ENCODE peak calls at places on chromosomes 4 and X, in ten cellular contexts. T is CD4-positive, alpha-beta T cell; P is aorta; R is stimulated activated CD8-positive, alpha-beta memory T cell treated with anti-CD3 and anti-CD28 coated beads, Interleukin-7, amount 100 ng/mL, for 24 hours; Y is AG04449; V is ELR; D is upper lobe of right lung; Z is HFF-Myc; H is activated CD4-positive, alpha-beta T cell treated with anti-CD3 and anti-CD28 coated beads, Interleukin-2, amount 10 ng/mL, durations not matched to agents 7 days and 5 days; W is cardiac fibroblast. C is an unnamed sample.

GRCh38 chr4:91957963-91958362 is 345.8 kb upstream of the GRID2 start:
- DNase-seq in P (no peak), Y (no peak), W (no peak), R (no peak), H (no peak), D (no peak), T (no peak), Z (no peak), V (no peak), C (no peak)

GRCh38 chrX:118507766-118508165 is 12.2 kb downstream of the DOCK11 start:
- DNase-seq in P (no peak), R (no peak), T (no peak), D (no peak), Z (no peak), V (no peak), H (no peak), Y (no peak), W (no peak), C (no peak)

GRCh38 chrX:65674351-65674893 is 7.0 kb downstream of the MSN start:
- DNase-seq in T (no peak), Z (no peak), V (peak; percentile 31), H (peak; percentile 37), W (no peak), D (no peak), R (no peak), P (no peak), Y (no peak), C (no peak)

GRCh38 chr4:149999485-150000074 is 78.7 kb upstream of the DCLK2 start:
- DNase-seq in H (peak; percentile 12), Y (peak; percentile 70), R (no peak), P (no peak), D (no peak), Z (peak; percentile 59), V (peak; percentile 71), W (peak; percentile 88), T (no peak), C (no peak)

GRCh38 chr4:3287972-3288570 is 4.8 kb upstream of the RGS12 start:
- DNase-seq in T (no peak), W (no peak), Y (no peak), Z (no peak), P (no peak), R (no peak), V (no peak), H (no peak), D (peak; percentile 60), C (no peak)

GRCh38 chr4:148092316-148093014 is 349.7 kb downstream of the NR3C2 start:
- DNase-seq in Z (no peak), R (no peak), P (no peak), H (no peak), W (no peak), T (no peak), V (no peak), D (no peak), Y (no peak), C (no peak)

GRCh38 chrX:57929373-57929772 is 19.1 kb upstream of the ZXDA start:
- DNase-seq in D (no peak), R (no peak), Y (no peak), W (peak; percentile 48), Z (no peak), H (no peak), P (no peak), T (no peak), V (peak; percentile 8), C (no peak)

GRCh38 chr4:120977435-120977997 is 55.0 kb upstream of the PRDM5 start:
- DNase-seq in D (no peak), V (peak; percentile 71), R (no peak), Y (peak; percentile 29), Z (peak; percentile 22), T (no peak), H (peak; percentile 16), P (no peak), W (peak; percentile 77), C (peak; percentile 8)

GRCh38 chr4:120353235-120353634 is 286.6 kb upstream of the MAD2L1 start:
- DNase-seq in R (no peak), Y (no peak), V (no peak), H (no peak), D (no peak), Z (no peak), T (no peak), P (no peak), W (no peak), C (no peak)

GRCh38 chr4:79551555-79551954 is 143.5 kb upstream of the GK2 start:
- DNase-seq in Z (no peak), P (no peak), W (no peak), T (no peak), V (no peak), R (no peak), Y (no peak), H (no peak), D (no peak), C (no peak)

GRCh38 chr4:145409393-145409792 is 72.3 kb upstream of the SMAD1 start:
- DNase-seq in V (no peak), W (no peak), P (no peak), R (no peak), D (no peak), H (no peak), Z (no peak), Y (no peak), T (no peak), C (no peak)

GRCh38 chr4:154928640-154929257 is 147.7 kb downstream of the RBM46 start:
- DNase-seq in R (no peak), H (no peak), Y (no peak), Z (peak; percentile 14), V (peak; percentile 31), T (no peak), P (no peak), D (no peak), W (peak; percentile 72), C (no peak)

GRCh38 chr4:147078875-147079658 is 133.4 kb upstream of the TTC29 start:
- DNase-seq in Z (no peak), R (no peak), H (no peak), D (no peak), V (no peak), Y (no peak), W (peak; percentile 63), P (no peak), T (no peak), C (no peak)

GRCh38 chr4:165369522-165369921 is 9.3 kb upstream of the CPE start:
- DNase-seq in Y (no peak), V (no peak), P (no peak), W (no peak), T (no peak), Z (no peak), R (no peak), D (no peak), H (no peak), C (no peak)

GRCh38 chr4:15482346-15482745 is 12.7 kb downstream of the CC2D2A start:
- DNase-seq in T (no peak), R (no peak), Z (no peak), P (no peak), V (no peak), Y (no peak), W (no peak), H (no peak), D (no peak), C (no peak)

GRCh38 chr4:106864231-106864630 is 171.9 kb downstream of the DKK2 start:
- DNase-seq in V (no peak), R (no peak), Y (peak; percentile 91), P (no peak), H (no peak), W (no peak), D (no peak), Z (no peak), T (no peak), C (no peak)

GRCh38 chrX:47690175-47690574 is 31.2 kb upstream of the UXT start:
- DNase-seq in Z (no peak), V (peak; percentile 2), T (no peak), P (no peak), H (no peak), D (no peak), Y (no peak), W (peak; percentile 22), R (no peak), C (peak; percentile 1)

GRCh38 chrX:76109654-76110053 is 63.2 kb upstream of the PBDC1 start:
- DNase-seq in T (no peak), W (no peak), P (no peak), Y (no peak), D (no peak), Z (no peak), V (peak; percentile 0), R (no peak), H (no peak), C (no peak)

GRCh38 chr4:7328913-7329638 is 105.7 kb downstream of the PSAPL1 start:
- DNase-seq in P (peak; percentile 86), W (peak; percentile 58), D (peak; percentile 79), T (no peak), V (peak; percentile 84), H (no peak), R (no peak), Z (peak; percentile 32), Y (peak; percentile 37), C (peak; percentile 84)

GRCh38 chr4:72194046-72194445 is 162.2 kb downstream of the NPFFR2 start:
- DNase-seq in Y (no peak), W (no peak), D (no peak), Z (no peak), T (no peak), V (no peak), H (no peak), R (no peak), P (no peak), C (no peak)

GRCh38 chr4:106816501-106816900 is 219.6 kb downstream of the DKK2 start:
- DNase-seq in D (no peak), Y (peak; percentile 79), H (no peak), V (peak; percentile 44), W (no peak), T (no peak), Z (no peak), P (no peak), R (no peak), C (no peak)

GRCh38 chrX:112785323-112785722 is 55.3 kb downstream of the AMOT start:
- DNase-seq in Y (no peak), R (no peak), D (no peak), V (no peak), Z (no peak), W (no peak), H (no peak), T (no peak), P (no peak), C (no peak)

GRCh38 chr4:8126523-8126922 is 32.1 kb downstream of the ABLIM2 start:
- DNase-seq in H (no peak), T (no peak), Z (no peak), R (no peak), Y (no peak), D (no peak), P (no peak), V (no peak), W (no peak), C (no peak)

GRCh38 chr4:48008021-48008596 is 8.4 kb downstream of the CNGA1 start:
- DNase-seq in Y (no peak), D (no peak), W (no peak), H (no peak), P (no peak), T (no peak), R (no peak), Z (no peak), V (peak; percentile 38), C (no peak)

C was measured in HTR-8/SVneo.